ENCODE peak calls at places on chromosomes 16 and 17, in eight cellular contexts. M is BE2C; R is cardiac muscle cell; J is aorta; E is heart right ventricle; Q is Caco-2; B is HepG2; D is CD8-positive, alpha-beta T cell. W is an unnamed sample. For H3K4me1, the result is how much of the 10 kb centered on the place peaks cover.

GRCh38 chr16:85963746-85964370 is 64.9 kb downstream of the IRF8 start:
- DNase-seq in J (no peak), B (no peak), M (no peak), E (peak), D (no peak), R (peak), Q (no peak), W (no peak)

GRCh38 chr17:29240477-29240876 is 6.2 kb upstream of the CRYBA1 start:
- DNase-seq in R (no peak), B (no peak), D (no peak), E (no peak), Q (no peak), M (no peak), J (no peak), W (no peak)

GRCh38 chr17:80008383-80008840 is 27.3 kb downstream of the TBC1D16 start:
- DNase-seq in E (peak), Q (peak), J (peak), B (peak), R (peak), M (peak), D (peak), W (peak)

GRCh38 chr17:17484451-17484899 is 7.7 kb downstream of the MED9 start:
- DNase-seq in M (no peak), R (no peak), J (no peak), D (no peak), E (no peak), B (no peak), Q (no peak), W (no peak)

GRCh38 chr17:56185905-56186783 is 32.9 kb downstream of the ANKFN1 start:
- DNase-seq in E (no peak), R (no peak), B (no peak), Q (no peak), J (no peak), D (no peak), M (no peak), W (no peak)

GRCh38 chr16:48537909-48538745 is 71.9 kb downstream of the N4BP1 start:
- DNase-seq in M (no peak), Q (no peak), J (peak), E (peak), D (no peak), R (no peak), B (no peak), W (no peak)

GRCh38 chr17:2414665-2415064 is 13.8 kb upstream of the MNT start:
- DNase-seq in Q (no peak), J (no peak), D (no peak), R (no peak), M (no peak), B (no peak), E (no peak), W (no peak)

GRCh38 chr17:39920218-39921210 is 2.1 kb upstream of the GSDMB start:
- DNase-seq in D (peak), Q (no peak), E (no peak), M (peak), J (peak), R (no peak), B (no peak), W (no peak)

GRCh38 chr17:82935944-82936767 is 96.3 kb upstream of the ZNF750 start:
- DNase-seq in B (no peak), E (no peak), D (no peak), R (no peak), Q (no peak), J (no peak), M (no peak), W (no peak)

GRCh38 chr16:85947511-85948509 is 48.8 kb downstream of the IRF8 start:
- DNase-seq in R (no peak), J (no peak), E (no peak), Q (no peak), M (no peak), D (peak), B (no peak), W (no peak)

GRCh38 chr17:2034157-2034556 is 4.2 kb downstream of the DPH1 start:
- DNase-seq in Q (no peak), E (no peak), D (no peak), R (no peak), J (no peak), M (no peak), B (no peak), W (no peak)

GRCh38 chr16:59849716-59850115 is 1115.6 kb upstream of the GOT2 start:
- DNase-seq in Q (no peak), B (no peak), R (no peak), J (no peak), D (no peak), E (no peak), M (no peak), W (no peak)

GRCh38 chr16:67713647-67714273 is 5.4 kb downstream of the GFOD2 start:
- DNase-seq in D (no peak), B (no peak), E (no peak), Q (no peak), M (no peak), J (no peak), R (no peak), W (no peak)

GRCh38 chr17:74842599-74843351 is 16.9 kb downstream of the GRIN2C start:
- DNase-seq in E (peak), M (peak), R (peak), D (no peak), J (peak), Q (no peak), B (peak), W (no peak)

GRCh38 chr16:83215417-83216001 is 588.7 kb downstream of the CDH13 start:
- DNase-seq in J (no peak), D (peak), Q (peak), E (no peak), R (peak), M (peak), B (peak), W (no peak)

GRCh38 chr16:24135624-24136296 is 120.4 kb upstream of the CACNG3 start:
- DNase-seq in B (no peak), M (no peak), D (no peak), E (no peak), J (no peak), R (no peak), Q (no peak), W (peak)

DNA sequence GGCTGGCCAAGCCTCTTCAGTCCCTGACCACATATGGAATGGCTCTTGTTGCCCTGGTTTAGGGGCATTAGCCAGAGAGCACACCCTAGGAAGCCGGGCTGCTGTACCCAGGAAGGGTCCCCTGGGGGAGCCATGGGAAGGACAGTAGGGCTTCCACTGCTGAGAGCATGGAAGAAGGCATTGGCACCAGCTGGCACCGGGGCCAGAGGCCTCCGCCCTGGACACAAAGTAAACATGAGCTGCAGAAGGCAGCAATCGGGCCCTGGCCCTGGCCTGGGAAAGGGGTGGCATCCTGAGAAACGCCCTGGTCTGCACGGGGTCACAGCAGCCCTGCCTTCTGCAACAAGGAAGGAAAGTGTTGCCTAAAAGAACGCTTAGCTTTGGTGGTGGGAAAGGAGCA is 49.4 kb downstream of the VAC14 start:
- DNase-seq in Q (no peak), M (no peak), B (no peak), E (no peak), D (no peak), R (no peak), J (no peak), W (no peak)
- H3K4me1 ChIP-seq in Q (under half), M (under half), B (under half), E (half or more), D (under half), R (under half), J (under half), W (under half)

DNA sequence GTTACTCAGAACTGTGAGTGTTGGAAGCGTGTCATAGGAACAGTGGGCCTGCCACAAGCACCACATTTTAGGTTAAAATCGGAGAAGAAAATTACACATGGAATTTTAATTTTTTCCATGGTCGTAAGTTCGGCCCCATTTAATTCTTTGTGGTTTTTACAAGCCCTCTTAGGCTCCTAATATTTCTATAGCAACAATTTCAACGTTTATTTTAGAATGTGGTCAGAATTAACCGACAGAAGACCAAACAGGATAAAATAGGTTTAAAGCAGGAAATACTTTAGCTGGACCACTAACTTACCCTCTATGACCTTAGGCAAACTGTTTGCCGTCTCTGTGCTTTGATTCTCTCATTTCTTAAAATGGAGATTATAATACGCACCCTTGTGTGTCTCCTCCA is 69.9 kb downstream of the FTO start:
- DNase-seq in D (no peak), Q (no peak), E (no peak), J (no peak), R (no peak), M (no peak), B (no peak), W (no peak)
- H3K4me1 ChIP-seq in D (under half), Q (half or more), E (half or more), J (under half), R (half or more), M (under half), B (half or more), W (under half)

GRCh38 chr16:2009302-2009711 is 314 bp downstream of the ZNF598 start:
- DNase-seq in R (no peak), E (no peak), D (peak), J (no peak), Q (no peak), M (no peak), B (no peak), W (no peak)

GRCh38 chr16:2008009-2008526 is 1.6 kb downstream of the ZNF598 start:
- DNase-seq in B (no peak), J (no peak), R (no peak), M (no peak), E (no peak), D (peak), Q (no peak), W (no peak)

GRCh38 chr16:2007081-2007836 is 2.4 kb downstream of the ZNF598 start:
- DNase-seq in Q (no peak), R (no peak), M (no peak), E (no peak), J (no peak), D (no peak), B (no peak), W (no peak)

GRCh38 chr16:2009791-2010510 is at the start of gene ZNF598:
- DNase-seq in E (peak), D (peak), J (peak), M (peak), Q (peak), B (peak), R (peak), W (peak)

DNA sequence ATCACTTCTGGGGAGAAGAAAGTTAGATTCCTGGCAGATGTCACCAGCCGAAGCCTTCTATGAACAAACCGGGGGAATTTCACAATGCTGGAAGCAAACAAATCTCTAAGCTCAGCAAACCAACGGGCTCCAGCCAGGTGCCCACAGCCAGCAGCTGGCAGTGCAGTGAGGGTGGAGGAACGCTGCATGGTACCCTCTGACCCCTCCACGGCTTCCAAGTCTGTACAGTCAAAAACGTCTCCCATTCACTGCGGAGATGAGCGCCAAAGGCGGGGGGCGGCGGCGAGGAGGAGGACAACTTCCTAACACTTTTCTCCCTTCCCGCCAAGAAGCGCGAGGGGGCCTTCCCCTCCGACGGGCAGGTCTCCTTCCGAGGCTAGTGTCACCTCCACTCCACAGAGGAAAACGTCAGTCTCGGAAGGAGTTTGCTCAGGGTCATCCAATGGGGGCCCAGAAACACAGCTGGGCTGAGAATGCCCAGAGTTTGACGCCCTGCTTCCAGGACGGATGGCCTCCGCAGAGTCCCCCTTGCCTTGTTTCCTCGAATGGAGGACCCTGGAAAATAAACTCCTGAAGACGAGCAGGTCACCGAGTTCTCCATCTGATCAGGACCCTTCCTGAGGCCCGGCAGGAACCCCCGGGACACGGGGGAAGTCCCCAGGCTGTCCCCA is 855 bp downstream of the ZNF598 start:
- DNase-seq in B (peak), M (no peak), J (no peak), R (no peak), E (no peak), D (peak), Q (no peak), W (peak)
- H3K4me1 ChIP-seq in B (half or more), M (under half), J (under half), R (under half), E (half or more), D (half or more), Q (under half), W (under half)

DNA sequence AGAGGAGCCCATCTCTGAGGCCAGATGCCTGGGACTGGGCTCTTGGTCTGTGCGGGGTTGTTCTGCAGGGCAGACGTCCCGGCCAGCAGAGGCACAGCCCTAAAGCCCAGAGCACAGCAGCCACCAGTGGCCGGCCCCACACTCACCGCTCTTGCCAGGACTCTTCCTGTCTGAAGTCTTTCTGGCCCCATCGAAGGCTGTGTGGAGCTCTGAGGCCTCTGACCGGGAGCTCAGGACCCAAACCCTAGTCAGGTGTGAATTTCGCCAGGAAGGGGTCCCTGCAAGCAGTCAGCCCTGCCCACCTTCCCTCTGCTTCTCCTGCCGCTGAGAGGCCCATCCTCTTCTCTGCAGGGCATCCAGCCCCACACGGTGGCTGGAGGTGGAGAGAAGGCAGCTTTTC is 10.7 kb downstream of the ACSF3 start:
- DNase-seq in D (no peak), Q (no peak), B (no peak), J (no peak), R (no peak), M (no peak), E (no peak), W (no peak)
- H3K4me1 ChIP-seq in D (under half), Q (under half), B (under half), J (under half), R (under half), M (under half), E (under half), W (under half)

DNA sequence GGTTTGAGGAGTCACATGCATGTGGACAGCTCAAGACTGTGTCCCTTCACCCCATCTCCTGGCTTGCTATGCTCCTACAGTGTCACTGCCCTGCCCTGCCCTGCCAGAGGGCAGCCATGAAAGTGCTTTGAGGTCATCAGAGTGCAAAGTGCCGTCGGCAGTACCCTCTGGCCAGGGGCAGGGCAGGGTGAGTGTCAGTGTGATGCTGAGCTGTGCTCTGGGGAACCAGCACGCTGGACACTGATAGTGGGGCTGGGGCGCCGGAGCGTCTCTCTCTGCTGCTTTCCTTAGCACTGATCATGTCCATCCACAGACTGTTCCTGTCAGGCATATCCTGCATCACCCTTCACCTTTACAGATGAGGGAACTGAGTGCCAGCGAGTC is 1.6 kb upstream of the SPATA32 start:
- DNase-seq in J (no peak), B (no peak), D (no peak), E (no peak), Q (no peak), R (peak), M (no peak), W (no peak)
- H3K4me1 ChIP-seq in J (under half), B (under half), D (under half), E (under half), Q (under half), R (under half), M (under half), W (under half)

GRCh38 chr17:50601789-50602375 is 32.8 kb upstream of the ABCC3 start:
- DNase-seq in R (no peak), J (no peak), D (no peak), Q (no peak), E (no peak), B (no peak), M (peak), W (no peak)

GRCh38 chr17:50605434-50605833 is 29.2 kb upstream of the ABCC3 start:
- DNase-seq in Q (no peak), D (no peak), R (no peak), M (no peak), E (no peak), J (no peak), B (no peak), W (no peak)

GRCh38 chr17:50604470-50604869 is 30.2 kb upstream of the ABCC3 start:
- DNase-seq in B (no peak), M (peak), Q (no peak), R (no peak), J (peak), D (no peak), E (peak), W (no peak)

GRCh38 chr17:50603340-50603739 is 31.3 kb upstream of the ABCC3 start:
- DNase-seq in E (no peak), Q (peak), M (peak), J (no peak), B (peak), R (no peak), D (no peak), W (peak)

GRCh38 chr17:50602514-50603235 is 32.0 kb upstream of the ABCC3 start:
- DNase-seq in M (no peak), R (no peak), B (no peak), Q (no peak), E (no peak), J (no peak), D (no peak), W (no peak)
- H3K4me1 ChIP-seq in M (under half), R (under half), B (under half), Q (under half), E (under half), J (under half), D (under half), W (under half)

W was measured in HAP-1.